ENCODE peak calls at places on chromosomes 2 and 18, in six cellular contexts. V, H, R, S, Z and C are unnamed samples.

GRCh38 chr2:33526132-33526531 is 49.7 kb downstream of the RASGRP3 start:
- DNase-seq in V (peak; percentile 67), H (peak; percentile 55), R (no peak), S (no peak), Z (peak; percentile 51), C (no peak)

GRCh38 chr2:217623513-217623912 is 379.3 kb downstream of the TNS1 start:
- DNase-seq in V (no peak), H (no peak), R (no peak), S (no peak), Z (no peak), C (no peak)

GRCh38 chr2:164808776-164809175 is 32.8 kb downstream of the COBLL1 start:
- DNase-seq in V (peak; percentile 71), H (no peak), R (no peak), S (no peak), Z (no peak), C (no peak)

GRCh38 chr2:70385966-70386595 is 84.2 kb upstream of the FAM136A start:
- DNase-seq in V (peak; percentile 35), H (peak; percentile 8), R (no peak), S (no peak), Z (no peak), C (no peak)

GRCh38 chr2:156309106-156309505 is 23.4 kb downstream of the NR4A2 start:
- DNase-seq in V (no peak), H (no peak), R (no peak), S (no peak), Z (no peak), C (no peak)

GRCh38 chr2:209741953-209742352 is 29.7 kb upstream of the UNC80 start:
- DNase-seq in V (no peak), H (no peak), R (no peak), S (no peak), Z (no peak), C (no peak)

GRCh38 chr2:56185101-56185581 is 1.4 kb downstream of the CCDC85A start:
- DNase-seq in V (peak; percentile 42), H (no peak), R (no peak), S (peak; percentile 61), Z (no peak), C (no peak)

GRCh38 chr18:50582500-50582899 is 22.6 kb downstream of the MAPK4 start:
- DNase-seq in V (no peak), H (no peak), R (no peak), S (no peak), Z (no peak), C (no peak)

GRCh38 chr2:153189091-153189490 is 289.5 kb downstream of the RPRM start:
- DNase-seq in V (no peak), H (no peak), R (no peak), S (no peak), Z (no peak), C (no peak)

GRCh38 chr2:1698188-1698945 is 45.9 kb downstream of the PXDN start:
- DNase-seq in V (no peak), H (no peak), R (no peak), S (no peak), Z (no peak), C (no peak)

GRCh38 chr2:195319112-195319460 is 337.9 kb upstream of the SLC39A10 start:
- DNase-seq in V (peak; percentile 55), H (peak; percentile 70), R (no peak), S (no peak), Z (peak; percentile 18), C (peak; percentile 39)

GRCh38 chr2:160783481-160783880 is 289.9 kb upstream of the RBMS1 start:
- DNase-seq in V (peak; percentile 20), H (peak; percentile 50), R (no peak), S (no peak), Z (no peak), C (peak; percentile 84)

GRCh38 chr2:66126936-66127527 is 307.9 kb upstream of the MEIS1 start:
- DNase-seq in V (no peak), H (no peak), R (no peak), S (no peak), Z (no peak), C (no peak)

GRCh38 chr18:45295388-45295787 is 319.9 kb upstream of the SLC14A2 start:
- DNase-seq in V (no peak), H (no peak), R (no peak), S (no peak), Z (no peak), C (no peak)

DNA sequence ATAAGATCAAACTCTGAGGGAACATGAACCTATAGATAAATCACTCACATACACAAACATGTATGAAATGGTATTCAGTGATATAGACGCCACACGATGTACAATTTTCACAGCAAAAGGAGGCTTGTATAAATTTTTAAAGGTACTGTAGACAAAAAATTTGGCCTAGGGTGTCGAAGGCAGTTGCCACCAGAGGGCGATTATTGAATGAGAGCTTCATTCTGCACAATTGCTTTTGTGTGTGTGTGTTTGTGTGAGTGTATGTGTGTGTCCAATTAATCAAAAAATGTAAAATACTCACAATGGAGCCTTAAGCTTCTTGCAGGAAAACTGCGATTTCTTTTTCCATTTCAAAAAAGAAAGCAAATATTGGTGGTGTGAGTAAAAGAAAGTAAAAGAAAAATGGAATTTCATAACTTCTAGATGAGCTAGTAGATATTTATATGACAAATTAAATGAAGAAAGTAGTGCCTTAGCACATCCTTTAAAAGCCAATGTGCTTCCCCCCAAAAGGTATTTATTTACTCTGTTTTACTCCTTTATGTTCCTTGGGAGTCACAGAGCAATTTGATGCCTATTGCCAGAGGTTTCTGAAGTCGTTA is 800.1 kb downstream of the SATB2 start:
- DNase-seq in V (peak; percentile 42), H (peak; percentile 17), R (no peak), S (no peak), Z (peak; percentile 8), C (no peak)
- H3K4me3 ChIP-seq in V (no peak overlapping the region), H (no peak overlapping the region), R (no peak overlapping the region), S (no peak overlapping the region), Z (no peak overlapping the region), C (no peak overlapping the region)

GRCh38 chr2:231200805-231201474 is 2.5 kb downstream of the ARMC9 start:
- DNase-seq in V (peak; percentile 58), H (peak; percentile 85), R (no peak), S (no peak), Z (no peak), C (no peak)
- H3K4me3 ChIP-seq in V (peak overlapping the region; percentile 36), H (no peak overlapping the region), R (no peak overlapping the region), S (no peak overlapping the region), Z (peak overlapping the region; percentile 23), C (no peak overlapping the region)

DNA sequence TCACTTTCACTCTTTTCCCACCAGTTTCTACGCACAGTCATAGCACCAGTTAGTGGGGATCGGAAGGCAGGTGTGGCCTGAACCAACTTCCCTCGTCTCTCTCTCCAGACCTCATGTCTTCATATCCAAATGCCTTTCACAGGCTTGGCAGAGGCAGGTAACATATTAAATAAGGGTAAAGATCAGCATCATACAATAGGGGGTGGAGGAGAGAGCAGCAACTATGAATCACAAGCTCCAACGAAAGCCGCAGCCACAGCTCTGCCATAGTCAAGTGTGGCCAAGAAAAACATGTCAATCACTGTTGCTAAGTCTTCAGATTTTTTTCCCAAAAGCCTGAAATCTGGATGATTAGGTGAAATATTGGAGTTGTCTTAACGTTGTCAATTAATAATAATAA is 40.3 kb downstream of the AP1S3 start:
- DNase-seq in V (no peak), H (peak; percentile 62), R (no peak), S (no peak), Z (no peak), C (peak; percentile 28)
- H3K4me3 ChIP-seq in V (no peak overlapping the region), H (no peak overlapping the region), R (no peak overlapping the region), S (no peak overlapping the region), Z (no peak overlapping the region), C (no peak overlapping the region)

GRCh38 chr2:107362973-107363372 is 463.7 kb upstream of the RGPD4 start:
- DNase-seq in V (no peak), H (no peak), R (no peak), S (no peak), Z (no peak), C (no peak)
- H3K4me3 ChIP-seq in V (no peak overlapping the region), H (no peak overlapping the region), R (no peak overlapping the region), S (no peak overlapping the region), Z (no peak overlapping the region), C (no peak overlapping the region)

GRCh38 chr2:121058852-121059558 is 226.0 kb downstream of the TFCP2L1 start:
- DNase-seq in V (no peak), H (no peak), R (no peak), S (no peak), Z (no peak), C (no peak)
- H3K4me3 ChIP-seq in V (no peak overlapping the region), H (no peak overlapping the region), R (no peak overlapping the region), S (no peak overlapping the region), Z (no peak overlapping the region), C (no peak overlapping the region)